ENCODE peak calls at places on chromosome 1, in nine cellular contexts. N, T, P, U, J, K, A, E and W are unnamed samples.

GRCh38 chr1:209168204-209168603 is 415.3 kb upstream of the CAMK1G start:
- DNase-seq in N (peak), T (no peak), P (no peak), U (no peak), J (no peak), K (no peak), A (no peak), E (no peak), W (no peak)

GRCh38 chr1:181073638-181074037 is 14.9 kb upstream of the IER5 start:
- DNase-seq in N (no peak), T (peak), P (no peak), U (no peak), J (no peak), K (no peak), A (peak), E (no peak), W (peak)

GRCh38 chr1:145751491-145752021 is 32.3 kb downstream of the CD160 start:
- DNase-seq in N (peak), T (no peak), P (no peak), U (no peak), J (peak), K (no peak), A (peak), E (no peak), W (peak)

GRCh38 chr1:224411766-224412165 is 22.8 kb downstream of the WDR26 start:
- DNase-seq in N (no peak), T (no peak), P (no peak), U (no peak), J (no peak), K (no peak), A (no peak), E (no peak), W (no peak)

GRCh38 chr1:94865369-94865768 is 45.2 kb downstream of the SLC44A3 start:
- DNase-seq in N (no peak), T (no peak), P (no peak), U (no peak), J (no peak), K (no peak), A (no peak), E (no peak), W (peak)

GRCh38 chr1:115166531-115167091 is 77.3 kb upstream of the TSPAN2 start:
- DNase-seq in N (no peak), T (peak), P (no peak), U (no peak), J (no peak), K (no peak), A (no peak), E (no peak), W (peak)

GRCh38 chr1:224563666-224564065 is 52.5 kb upstream of the CNIH3 start:
- DNase-seq in N (no peak), T (no peak), P (no peak), U (no peak), J (no peak), K (no peak), A (no peak), E (no peak), W (no peak)

GRCh38 chr1:225733254-225733653 is 44.4 kb upstream of the SRP9 start:
- DNase-seq in N (no peak), T (no peak), P (no peak), U (peak), J (no peak), K (no peak), A (no peak), E (no peak), W (no peak)

GRCh38 chr1:166884040-166884642 is 8.1 kb upstream of the TADA1 start:
- DNase-seq in N (peak), T (peak), P (peak), U (no peak), J (no peak), K (no peak), A (no peak), E (peak), W (peak)

GRCh38 chr1:171248309-171248708 is at the start of gene FMO1:
- DNase-seq in N (no peak), T (no peak), P (no peak), U (no peak), J (no peak), K (no peak), A (no peak), E (no peak), W (no peak)

GRCh38 chr1:26364956-26365355 is 7.6 kb downstream of the ZNF683 start:
- DNase-seq in N (no peak), T (no peak), P (no peak), U (no peak), J (no peak), K (no peak), A (no peak), E (no peak), W (no peak)

GRCh38 chr1:224497714-224498573 is 63.3 kb upstream of the WDR26 start:
- DNase-seq in N (peak), T (peak), P (no peak), U (no peak), J (peak), K (no peak), A (peak), E (peak), W (peak)

GRCh38 chr1:111290640-111291039 is at the start of gene CHIA:
- DNase-seq in N (no peak), T (no peak), P (no peak), U (peak), J (no peak), K (peak), A (no peak), E (no peak), W (no peak)

GRCh38 chr1:10196991-10197390 is 13.4 kb upstream of the KIF1B start:
- DNase-seq in N (no peak), T (no peak), P (no peak), U (no peak), J (no peak), K (no peak), A (no peak), E (no peak), W (no peak)

GRCh38 chr1:58317694-58318093 is 228.8 kb downstream of the OMA1 start:
- DNase-seq in N (no peak), T (no peak), P (no peak), U (no peak), J (no peak), K (no peak), A (no peak), E (no peak), W (no peak)

GRCh38 chr1:79006564-79006963 is at the start of gene ADGRL4:
- DNase-seq in N (peak), T (no peak), P (peak), U (no peak), J (no peak), K (no peak), A (no peak), E (peak), W (peak)

GRCh38 chr1:84442256-84442655 is 36.8 kb upstream of the RPF1 start:
- DNase-seq in N (peak), T (peak), P (no peak), U (peak), J (peak), K (peak), A (peak), E (no peak), W (peak)

GRCh38 chr1:155134322-155134721 is 1.3 kb upstream of the SLC50A1 start:
- DNase-seq in N (no peak), T (no peak), P (no peak), U (no peak), J (no peak), K (no peak), A (no peak), E (no peak), W (no peak)

GRCh38 chr1:58768971-58769808 is 14.7 kb downstream of the JUN start:
- DNase-seq in N (peak), T (peak), P (peak), U (peak), J (peak), K (peak), A (peak), E (peak), W (peak)

GRCh38 chr1:150441121-150441520 is 46.1 kb upstream of the TARS2 start:
- DNase-seq in N (no peak), T (no peak), P (no peak), U (no peak), J (no peak), K (no peak), A (no peak), E (no peak), W (no peak)

GRCh38 chr1:218985424-218985823 is 188.3 kb upstream of the LYPLAL1 start:
- DNase-seq in N (no peak), T (no peak), P (no peak), U (no peak), J (no peak), K (no peak), A (no peak), E (no peak), W (no peak)

GRCh38 chr1:32239335-32239734 is 7.7 kb upstream of the FAM167B start:
- DNase-seq in N (no peak), T (no peak), P (no peak), U (peak), J (no peak), K (peak), A (no peak), E (no peak), W (no peak)

GRCh38 chr1:20426923-20427322 is 59.1 kb downstream of the CAMK2N1 start:
- DNase-seq in N (peak), T (peak), P (no peak), U (no peak), J (peak), K (no peak), A (peak), E (no peak), W (peak)

GRCh38 chr1:236907205-236907604 is 97.0 kb downstream of the MT1HL1 start:
- DNase-seq in N (no peak), T (no peak), P (no peak), U (no peak), J (no peak), K (no peak), A (no peak), E (no peak), W (peak)

GRCh38 chr1:43539726-43540434 is 9.2 kb downstream of the PTPRF start:
- DNase-seq in N (no peak), T (no peak), P (no peak), U (no peak), J (no peak), K (no peak), A (no peak), E (peak), W (no peak)

GRCh38 chr1:184143449-184143848 is 91.9 kb downstream of the TSEN15 start:
- DNase-seq in N (peak), T (no peak), P (no peak), U (no peak), J (no peak), K (no peak), A (no peak), E (no peak), W (peak)

GRCh38 chr1:156912861-156913808 is 7.3 kb upstream of the LRRC71 start:
- DNase-seq in N (no peak), T (no peak), P (no peak), U (no peak), J (no peak), K (no peak), A (no peak), E (peak), W (no peak)

GRCh38 chr1:101907264-101907663 is 89.5 kb downstream of the OLFM3 start:
- DNase-seq in N (no peak), T (no peak), P (no peak), U (no peak), J (no peak), K (no peak), A (no peak), E (no peak), W (no peak)

GRCh38 chr1:156661932-156662587 is 15.1 kb downstream of the NES start:
- DNase-seq in N (no peak), T (no peak), P (no peak), U (no peak), J (no peak), K (no peak), A (peak), E (no peak), W (peak)

GRCh38 chr1:201328576-201328975 is 45.3 kb downstream of the PKP1 start:
- DNase-seq in N (no peak), T (no peak), P (no peak), U (no peak), J (no peak), K (no peak), A (no peak), E (peak), W (no peak)

GRCh38 chr1:44678626-44679025 is 4.1 kb downstream of the ARMH1 start:
- DNase-seq in N (no peak), T (no peak), P (no peak), U (no peak), J (no peak), K (no peak), A (no peak), E (no peak), W (no peak)

GRCh38 chr1:53068314-53069084 is 6.5 kb downstream of the PODN start:
- DNase-seq in N (no peak), T (no peak), P (no peak), U (no peak), J (no peak), K (no peak), A (no peak), E (no peak), W (no peak)

GRCh38 chr1:203202431-203203245 is 16.1 kb upstream of the CHI3L1 start:
- DNase-seq in N (peak), T (no peak), P (no peak), U (no peak), J (peak), K (no peak), A (no peak), E (peak), W (peak)

GRCh38 chr1:228175316-228176023 is 9.9 kb downstream of the IBA57 start:
- DNase-seq in N (no peak), T (no peak), P (no peak), U (no peak), J (no peak), K (no peak), A (no peak), E (no peak), W (no peak)

GRCh38 chr1:246318622-246319021 is 188.5 kb downstream of the SMYD3 start:
- DNase-seq in N (no peak), T (no peak), P (no peak), U (no peak), J (no peak), K (no peak), A (no peak), E (no peak), W (no peak)

GRCh38 chr1:184754479-184755225 is at the start of gene EDEM3:
- DNase-seq in N (peak), T (peak), P (peak), U (peak), J (peak), K (peak), A (peak), E (peak), W (peak)

GRCh38 chr1:52365091-52365745 is 787 bp downstream of the CC2D1B start:
- DNase-seq in N (peak), T (peak), P (no peak), U (no peak), J (peak), K (peak), A (peak), E (peak), W (peak)

GRCh38 chr1:167795810-167796740 is 74.3 kb downstream of the MPZL1 start:
- DNase-seq in N (no peak), T (peak), P (no peak), U (peak), J (no peak), K (no peak), A (no peak), E (no peak), W (peak)